ENCODE peak calls at places on chromosomes 4 and X, in nine cellular contexts. J is uterus, N is HFF-Myc, X is endothelial cell of umbilical vein, W is dorsolateral prefrontal cortex, R is cardiac fibroblast, F is neural progenitor cell, U is colonic mucosa, Z is mammary epithelial cell. E is an unnamed sample.

GRCh38 chr4:46274717-46275116 is 115.2 kb downstream of the GABRA2 start:
- DNase-seq in R (peak), Z (peak), W (no peak), U (no peak), J (no peak), F (peak), N (no peak), X (no peak), E (no peak)

GRCh38 chr4:54400802-54401201 is 171.7 kb downstream of the PDGFRA start:
- DNase-seq in N (peak), Z (peak), F (no peak), W (no peak), J (no peak), X (peak), R (peak), U (no peak), E (peak)

GRCh38 chrX:78619829-78620228 is 39.3 kb downstream of the RTL3 start:
- DNase-seq in Z (no peak), J (no peak), N (no peak), F (no peak), U (peak), W (no peak), X (peak), R (peak), E (peak)

GRCh38 chrX:38513087-38513742 is 48.1 kb upstream of the TSPAN7 start:
- DNase-seq in Z (no peak), J (no peak), U (no peak), X (no peak), R (no peak), F (no peak), W (peak), N (no peak), E (no peak)

GRCh38 chr4:3409571-3410091 is 32.1 kb upstream of the HGFAC start:
- DNase-seq in F (no peak), N (no peak), U (no peak), J (peak), W (no peak), Z (no peak), X (no peak), R (no peak), E (no peak)

GRCh38 chr4:120056249-120056648 is 10.4 kb downstream of the MAD2L1 start:
- DNase-seq in R (peak), X (peak), N (peak), F (no peak), J (no peak), U (no peak), W (no peak), Z (no peak), E (peak)

GRCh38 chr4:107685740-107686139 is 34.3 kb downstream of the PAPSS1 start:
- DNase-seq in J (no peak), U (no peak), N (no peak), X (no peak), Z (peak), W (no peak), F (no peak), R (no peak), E (no peak)

GRCh38 chr4:14022428-14022827 is 394.9 kb upstream of the BOD1L1 start:
- DNase-seq in N (no peak), X (no peak), W (no peak), Z (peak), U (no peak), R (peak), J (no peak), F (no peak), E (peak)

GRCh38 chrX:143121471-143121870 is 95.7 kb downstream of the SPANXN4 start:
- DNase-seq in J (no peak), N (no peak), U (no peak), F (peak), W (no peak), X (no peak), Z (no peak), R (no peak), E (no peak)

GRCh38 chr4:54588404-54588803 is 69.4 kb upstream of the KIT start:
- DNase-seq in J (no peak), W (no peak), X (no peak), Z (peak), R (peak), U (no peak), F (no peak), N (no peak), E (peak)

GRCh38 chrX:8805974-8806373 is 4.8 kb upstream of the FAM9A start:
- DNase-seq in Z (no peak), X (no peak), U (no peak), F (no peak), R (no peak), N (no peak), W (no peak), J (no peak), E (no peak)

GRCh38 chr4:16269742-16270522 is 43.7 kb upstream of the TAPT1 start:
- DNase-seq in F (no peak), J (no peak), Z (peak), X (no peak), N (peak), U (no peak), W (no peak), R (peak), E (peak)

GRCh38 chrX:45788941-45789348 is 588.3 kb upstream of the DIPK2B start:
- DNase-seq in N (no peak), J (no peak), F (no peak), W (no peak), R (peak), X (peak), U (no peak), Z (peak), E (no peak)

GRCh38 chr4:127601029-127601428 is 31.7 kb upstream of the INTU start:
- DNase-seq in W (no peak), Z (no peak), J (no peak), U (no peak), F (no peak), X (no peak), R (peak), N (no peak), E (peak)

GRCh38 chr4:153987291-153987690 is 198.4 kb upstream of the SFRP2 start:
- DNase-seq in J (no peak), U (no peak), W (no peak), N (no peak), R (peak), X (no peak), Z (peak), F (no peak), E (peak)

GRCh38 chr4:87939978-87940690 is 35.4 kb upstream of the SPP1 start:
- DNase-seq in N (no peak), W (no peak), R (no peak), X (no peak), U (no peak), J (no peak), F (no peak), Z (no peak), E (no peak)

GRCh38 chr4:177487977-177488376 is 45.7 kb upstream of the AGA start:
- DNase-seq in Z (peak), U (no peak), N (no peak), J (no peak), R (no peak), F (no peak), X (no peak), W (no peak), E (no peak)

GRCh38 chr4:188372856-188373255 is 233.6 kb downstream of the TRIML1 start:
- DNase-seq in F (peak), U (no peak), W (no peak), Z (peak), X (no peak), R (peak), N (peak), J (no peak), E (peak)

GRCh38 chr4:124266706-124267105 is 445.8 kb downstream of the ANKRD50 start:
- DNase-seq in R (no peak), X (no peak), N (no peak), U (no peak), F (no peak), W (no peak), J (no peak), Z (no peak), E (no peak)

GRCh38 chr4:4575284-4576211 is 33.7 kb upstream of the STX18 start:
- DNase-seq in Z (no peak), X (peak), U (peak), W (no peak), N (no peak), J (peak), R (peak), F (peak), E (peak)

GRCh38 chr4:185396724-185397402 is at the start of gene ANKRD37:
- DNase-seq in U (peak), R (peak), J (no peak), W (no peak), X (peak), N (no peak), Z (peak), F (no peak), E (no peak)

GRCh38 chrX:133921764-133922389 is 63.5 kb downstream of the GPC3 start:
- DNase-seq in J (no peak), N (peak), U (peak), X (peak), R (peak), F (peak), Z (peak), W (no peak), E (no peak)

GRCh38 chr4:7083597-7084563 is 16.0 kb upstream of the GRPEL1 start:
- DNase-seq in J (no peak), U (no peak), X (no peak), F (no peak), R (no peak), W (no peak), N (no peak), Z (no peak), E (no peak)

GRCh38 chr4:76897522-76898384 is at the start of gene SOWAHB:
- DNase-seq in F (peak), U (peak), Z (peak), R (no peak), X (peak), N (no peak), J (no peak), W (peak), E (peak)

GRCh38 chrX:132094169-132094568 is 33.7 kb downstream of the FRMD7 start:
- DNase-seq in R (peak), J (no peak), W (no peak), Z (no peak), U (no peak), X (no peak), F (no peak), N (no peak), E (no peak)

GRCh38 chrX:41148553-41148952 is 63.3 kb downstream of the USP9X start:
- DNase-seq in F (no peak), N (peak), X (peak), Z (peak), J (no peak), U (no peak), R (peak), W (no peak), E (peak)

GRCh38 chr4:92236907-92237306 is 66.9 kb upstream of the GRID2 start:
- DNase-seq in W (no peak), Z (peak), F (no peak), U (no peak), J (no peak), R (peak), X (no peak), N (no peak), E (no peak)

GRCh38 chrX:23902419-23902818 is 5.3 kb downstream of the APOO start:
- DNase-seq in R (peak), J (no peak), N (no peak), W (no peak), F (peak), X (peak), U (no peak), Z (peak), E (peak)

GRCh38 chr4:168864831-168865541 is 145.1 kb downstream of the CBR4 start:
- DNase-seq in R (peak), Z (peak), N (no peak), W (no peak), F (no peak), J (no peak), X (no peak), U (no peak), E (peak)

GRCh38 chr4:61785766-61786165 is 585.6 kb downstream of the ADGRL3 start:
- DNase-seq in Z (no peak), X (no peak), W (peak), R (no peak), F (no peak), J (no peak), U (no peak), N (no peak), E (no peak)

GRCh38 chr4:55791666-55792065 is 27.9 kb upstream of the EXOC1L start:
- DNase-seq in J (no peak), Z (peak), U (no peak), R (peak), F (no peak), X (no peak), N (no peak), W (no peak), E (no peak)

GRCh38 chr4:152943673-152944072 is 7.5 kb downstream of the FHDC1 start:
- DNase-seq in Z (no peak), X (no peak), W (no peak), N (peak), R (peak), F (no peak), J (peak), U (no peak), E (peak)

GRCh38 chr4:53055716-53056413 is 193.7 kb downstream of the RASL11B start:
- DNase-seq in J (no peak), U (no peak), F (no peak), R (peak), N (no peak), X (peak), Z (no peak), W (peak), E (peak)

GRCh38 chr4:105196523-105197145 is 50.0 kb downstream of the TET2 start:
- DNase-seq in J (no peak), R (peak), W (no peak), U (no peak), Z (no peak), N (no peak), X (no peak), F (no peak), E (peak)

GRCh38 chr4:66974665-66975064 is 570.6 kb downstream of the CENPC start:
- DNase-seq in F (no peak), Z (no peak), J (no peak), X (no peak), R (no peak), U (no peak), N (no peak), W (no peak), E (no peak)

GRCh38 chr4:173752610-173753009 is 222.6 kb upstream of the HAND2 start:
- DNase-seq in N (no peak), F (peak), X (peak), U (peak), J (no peak), R (peak), Z (peak), W (no peak), E (no peak)

GRCh38 chr4:16505726-16506125 is 279.5 kb upstream of the TAPT1 start:
- DNase-seq in Z (no peak), N (no peak), F (peak), W (no peak), R (peak), U (no peak), X (no peak), J (no peak), E (peak)

GRCh38 chrX:104567506-104567905 is 1.5 kb downstream of the IL1RAPL2 start:
- DNase-seq in Z (no peak), U (no peak), N (no peak), J (no peak), W (no peak), R (no peak), F (no peak), X (no peak), E (no peak)
- TF ChIP-seq CTCF in Z (no peak), U (no peak), N (no peak), J (no peak), W (no peak), R (no peak), F (no peak), X (no peak), E (no peak)

GRCh38 chr4:48489683-48490011 is 405 bp upstream of the ZAR1 start:
- DNase-seq in U (no peak), F (no peak), R (no peak), W (no peak), J (no peak), Z (no peak), N (no peak), X (no peak), E (no peak)

GRCh38 chr4:48493485-48494100 is 3.5 kb downstream of the ZAR1 start:
- DNase-seq in W (no peak), N (no peak), X (no peak), R (no peak), J (no peak), U (no peak), F (no peak), Z (no peak), E (no peak)

GRCh38 chr4:48490012-48490679 is at the start of gene ZAR1:
- DNase-seq in J (no peak), W (no peak), F (peak), N (no peak), U (no peak), R (no peak), X (no peak), Z (no peak), E (no peak)

GRCh38 chr4:48490680-48491513 is 845 bp downstream of the ZAR1 start:
- DNase-seq in N (no peak), X (no peak), J (no peak), R (no peak), W (no peak), F (peak), U (peak), Z (no peak), E (no peak)

DNA sequence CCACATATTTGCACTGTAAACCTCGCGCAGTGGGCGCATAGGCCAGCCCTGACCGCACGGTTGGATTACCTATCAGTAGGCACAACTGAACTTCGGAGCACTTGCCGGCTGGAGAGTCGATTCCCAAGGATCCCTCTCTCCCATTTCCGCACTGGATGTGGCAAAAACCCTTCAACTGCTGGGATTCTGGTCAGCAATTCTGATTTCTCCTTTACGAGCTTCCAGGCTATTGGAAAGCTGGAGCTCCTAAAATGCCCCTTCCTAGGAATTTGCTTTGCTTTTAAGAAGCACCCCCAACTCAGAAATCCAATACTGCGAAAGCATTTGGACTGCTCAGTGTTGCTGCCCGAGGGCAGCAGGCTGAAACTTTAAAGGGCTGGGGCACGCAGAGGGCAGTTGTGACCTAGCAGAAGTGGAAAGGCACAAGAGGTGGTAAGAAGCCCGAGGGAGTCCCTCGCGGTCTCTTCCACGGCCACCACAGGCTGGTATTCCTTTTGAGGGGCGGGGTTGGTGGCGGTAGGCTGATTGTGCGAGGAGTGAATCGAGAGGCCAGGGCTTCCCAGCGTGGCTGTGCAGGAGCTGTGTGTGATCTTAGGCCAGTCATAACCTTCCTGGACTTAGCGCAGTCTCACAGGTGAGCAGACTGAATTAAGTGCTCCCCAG is 1.6 kb downstream of the ZAR1 start:
- DNase-seq in F (no peak), R (no peak), J (no peak), Z (no peak), W (no peak), X (no peak), N (no peak), U (no peak), E (no peak)
- H3K4me3 ChIP-seq in F (no peak), R (no peak), J (no peak), Z (no peak), W (no peak), X (no peak), N (no peak), U (no peak), E (no peak)

DNA sequence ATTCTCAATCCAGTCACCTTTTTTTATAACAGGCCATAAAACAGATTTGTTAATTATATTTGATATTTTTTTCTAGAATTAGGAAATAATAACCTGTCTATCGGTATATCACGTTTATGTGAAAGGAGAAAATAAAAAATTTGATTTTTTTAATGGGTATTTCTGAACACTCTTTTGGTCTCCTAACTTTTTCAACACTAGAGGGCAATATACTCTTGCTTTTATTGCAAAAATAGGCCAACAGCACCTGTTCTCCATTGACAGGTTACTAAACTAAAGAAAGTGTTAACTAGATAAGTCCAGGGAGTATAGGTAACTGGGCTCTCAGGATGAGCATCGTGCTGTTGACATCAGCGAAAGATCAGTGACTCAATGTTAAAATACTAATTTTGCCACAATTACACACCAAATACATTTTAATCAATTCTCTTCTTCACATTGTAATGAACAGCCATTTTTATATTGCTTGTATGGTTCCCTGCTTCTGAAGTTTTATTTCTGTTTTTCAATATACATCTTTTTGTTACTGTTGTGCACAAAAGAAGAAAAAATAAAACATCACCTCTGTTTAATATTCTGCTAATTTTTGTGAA is 22.8 kb downstream of the NDST4 start:
- DNase-seq in Z (peak), R (peak), U (no peak), J (no peak), F (peak), W (no peak), N (no peak), X (peak), E (peak)
- TF ChIP-seq CTCF in Z (peak), R (peak), U (peak), J (no peak), F (peak), W (peak), N (peak), X (peak), E (peak)

GRCh38 chrX:70476934-70477733 is 32.5 kb downstream of the DLG3 start:
- DNase-seq in N (peak), R (peak), J (peak), U (peak), X (peak), F (peak), W (no peak), Z (peak), E (peak)
- H3K4me3 ChIP-seq in N (no peak), R (no peak), J (no peak), U (no peak), X (no peak), F (no peak), W (no peak), Z (no peak), E (no peak)

DNA sequence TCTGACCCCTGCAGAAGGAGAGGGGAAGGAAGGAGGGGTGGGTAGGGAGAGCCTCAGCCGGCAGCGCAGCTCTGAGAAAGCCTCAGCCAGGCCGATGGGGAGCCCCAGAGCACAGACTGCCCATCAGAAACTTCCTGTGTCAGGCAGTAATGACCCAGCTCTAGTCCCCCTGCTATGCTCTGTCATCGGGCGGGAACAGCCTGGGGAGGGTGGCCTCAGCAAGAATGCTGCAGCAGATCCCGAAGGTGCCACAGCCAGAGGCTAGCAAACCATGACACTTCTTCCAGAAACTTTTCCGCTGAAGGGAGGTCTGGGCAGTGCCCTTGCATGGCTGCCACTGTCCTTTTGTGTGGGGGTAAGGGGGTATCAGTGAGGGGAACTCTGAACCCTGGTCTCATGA is 279.0 kb downstream of the BCOR start:
- DNase-seq in N (no peak), J (no peak), R (no peak), W (no peak), Z (no peak), U (no peak), F (no peak), X (no peak), E (no peak)
- TF ChIP-seq CTCF in N (no peak), J (no peak), R (no peak), W (no peak), Z (no peak), U (no peak), F (no peak), X (no peak), E (no peak)

GRCh38 chrX:130171446-130172126 is at the start of gene RAB33A:
- DNase-seq in R (peak), Z (no peak), W (peak), N (no peak), X (no peak), J (peak), U (no peak), F (peak), E (peak)
- H3K4me3 ChIP-seq in R (peak), Z (peak), W (peak), N (peak), X (peak), J (peak), U (peak), F (peak), E (peak)